ENCODE peak calls at places on chromosomes 11 and 22, in ten cellular contexts. J is IMR-90, O is ovary, K is endothelial cell, M is mucosa of descending colon, X is type B pancreatic cell, T is neural progenitor cell, F is fibroblast of lung, G is heart right ventricle, U is cardiac fibroblast. A is an unnamed sample.

GRCh38 chr11:78149646-78150045 is 10.2 kb upstream of the ALG8 start:
- DNase-seq in F (peak; percentile 54), J (peak; percentile 87), X (no peak), O (peak; percentile 56), M (no peak), T (no peak), K (no peak), G (no peak), U (peak; percentile 88), A (peak; percentile 28)

GRCh38 chr11:70876685-70877084 is 375.7 kb downstream of the SHANK2 start:
- DNase-seq in K (no peak), J (no peak), T (no peak), O (no peak), U (no peak), X (no peak), F (no peak), M (no peak), G (no peak), A (no peak)

GRCh38 chr11:66228521-66228920 is 39.9 kb upstream of the RAB1B start:
- DNase-seq in F (no peak), K (no peak), O (no peak), T (no peak), G (no peak), J (no peak), X (no peak), M (no peak), U (no peak), A (no peak)

GRCh38 chr11:45319077-45319476 is 32.9 kb upstream of the SYT13 start:
- DNase-seq in J (no peak), F (no peak), T (no peak), M (no peak), K (no peak), X (no peak), G (no peak), O (no peak), U (no peak), A (no peak)

GRCh38 chr11:62544521-62545436 is 1.8 kb downstream of the AHNAK start:
- DNase-seq in M (peak; percentile 76), O (no peak), G (peak; percentile 68), X (no peak), F (peak; percentile 15), J (no peak), U (peak; percentile 45), K (no peak), T (peak; percentile 39), A (no peak)

GRCh38 chr22:49211176-49211575 is 616.5 kb downstream of the BRD1 start:
- DNase-seq in G (no peak), J (no peak), K (no peak), M (no peak), T (no peak), X (peak; percentile 18), U (no peak), O (no peak), F (no peak), A (no peak)

GRCh38 chr11:134529212-134530096 is 117.4 kb upstream of the B3GAT1 start:
- DNase-seq in M (no peak), G (peak; percentile 2), U (no peak), F (no peak), X (peak; percentile 52), J (no peak), T (no peak), K (no peak), O (no peak), A (no peak)

GRCh38 chr11:134905513-134905912 is 493.5 kb upstream of the B3GAT1 start:
- DNase-seq in M (no peak), T (no peak), X (no peak), F (no peak), G (peak; percentile 42), O (no peak), U (no peak), J (no peak), K (no peak), A (no peak)

GRCh38 chr22:42190274-42190673 is 59.7 kb upstream of the CYP2D6 start:
- DNase-seq in G (no peak), U (peak; percentile 34), M (no peak), J (no peak), F (peak; percentile 30), X (no peak), K (no peak), O (no peak), T (no peak), A (no peak)

GRCh38 chr22:23192133-23192532 is 11.8 kb downstream of the BCR start:
- DNase-seq in J (no peak), U (no peak), T (no peak), O (no peak), M (no peak), F (no peak), X (no peak), K (no peak), G (no peak), A (no peak)

GRCh38 chr11:75773595-75774353 is 5.2 kb downstream of the DGAT2 start:
- DNase-seq in G (no peak), M (peak; percentile 15), F (no peak), O (no peak), K (no peak), T (no peak), J (no peak), U (no peak), X (no peak), A (no peak)

GRCh38 chr11:76203131-76203925 is 3.0 kb downstream of the WNT11 start:
- DNase-seq in U (no peak), X (no peak), K (no peak), F (no peak), T (no peak), O (no peak), J (no peak), G (no peak), M (no peak), A (no peak)

GRCh38 chr11:83070044-83070877 is 1.4 kb downstream of the RAB30 start:
- DNase-seq in J (peak; percentile 60), X (no peak), F (peak; percentile 85), T (peak; percentile 44), K (no peak), O (no peak), M (no peak), U (peak; percentile 75), G (no peak), A (peak; percentile 41)

GRCh38 chr11:114343020-114343419 is 46.8 kb downstream of the NNMT start:
- DNase-seq in M (no peak), F (no peak), G (no peak), T (no peak), U (no peak), O (no peak), X (no peak), K (no peak), J (no peak), A (no peak)

GRCh38 chr11:1863352-1864215 is 10.7 kb downstream of the LSP1 start:
- DNase-seq in X (no peak), O (peak; percentile 86), T (peak; percentile 84), J (peak; percentile 86), K (peak; percentile 51), F (peak; percentile 89), G (peak; percentile 89), M (peak; percentile 74), U (peak; percentile 89), A (peak; percentile 54)

DNA sequence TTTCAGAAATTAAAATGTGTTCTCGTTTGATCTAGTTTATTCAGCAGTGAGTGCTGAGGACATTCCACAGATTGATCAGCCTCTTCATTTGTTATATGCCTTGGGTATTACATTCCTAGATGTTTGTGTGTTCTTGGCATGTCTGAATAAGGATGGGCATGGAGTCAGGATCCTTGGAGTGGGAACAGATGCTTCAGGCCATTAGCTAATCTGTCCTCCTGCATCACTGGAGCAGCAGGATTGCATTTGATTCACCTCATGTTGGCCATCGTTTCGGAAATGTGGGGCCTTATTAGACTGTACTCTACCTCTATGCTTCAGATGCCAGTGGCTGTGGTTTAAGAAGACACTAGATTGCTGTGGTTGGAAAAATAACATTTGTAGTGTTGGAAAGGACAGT is 190.6 kb downstream of the FAT3 start:
- DNase-seq in T (no peak), O (no peak), F (peak; percentile 17), G (no peak), M (no peak), X (no peak), K (no peak), J (no peak), U (no peak), A (no peak)
- TF ChIP-seq CTCF in T (no peak), O (no peak), F (no peak), G (no peak), M (no peak), X (no peak), K (no peak), J (no peak), U (no peak), A (no peak)

GRCh38 chr11:94997437-94997836 is 23.9 kb downstream of the KDM4D start:
- DNase-seq in M (no peak), G (no peak), J (no peak), K (no peak), T (no peak), F (no peak), X (no peak), U (no peak), O (no peak), A (no peak)
- TF ChIP-seq CTCF in M (no peak), G (no peak), J (no peak), K (peak; percentile 12), T (no peak), F (no peak), X (peak; percentile 41), U (peak; percentile 22), O (no peak), A (peak; percentile 8)

GRCh38 chr22:33099593-33099992 is 41.4 kb upstream of the SYN3 start:
- DNase-seq in T (no peak), J (no peak), G (no peak), U (no peak), O (no peak), F (no peak), M (no peak), X (no peak), K (no peak), A (no peak)

GRCh38 chr22:33101550-33101949 is 43.4 kb upstream of the SYN3 start:
- DNase-seq in U (no peak), F (no peak), O (no peak), T (no peak), G (no peak), K (no peak), X (no peak), M (no peak), J (no peak), A (no peak)

GRCh38 chr22:33090836-33091235 is 32.7 kb upstream of the SYN3 start:
- DNase-seq in X (no peak), G (no peak), F (no peak), O (no peak), J (no peak), K (no peak), T (no peak), U (no peak), M (no peak), A (no peak)

DNA sequence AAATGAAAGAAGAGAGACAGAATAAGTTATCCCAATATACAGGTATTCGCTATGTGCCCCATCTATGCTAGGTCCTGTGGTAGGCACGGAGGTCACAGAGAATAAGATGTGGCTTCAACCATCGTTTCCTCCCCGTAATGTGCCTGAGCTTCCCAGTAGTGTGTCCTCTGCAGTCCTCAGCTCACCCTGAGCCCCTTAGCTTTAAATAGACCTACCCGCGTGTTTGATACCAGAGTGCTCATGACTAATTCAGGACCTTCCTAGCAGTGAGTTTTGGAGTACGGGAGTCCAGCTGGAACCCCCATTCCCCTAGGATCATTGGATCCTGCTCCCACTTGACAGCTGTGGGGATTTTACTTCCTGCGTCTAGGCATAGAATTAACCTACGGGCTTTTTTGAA is 37.5 kb upstream of the SYN3 start:
- DNase-seq in J (no peak), O (no peak), G (no peak), M (no peak), X (no peak), F (no peak), U (no peak), T (no peak), K (no peak), A (no peak)
- TF ChIP-seq CTCF in J (no peak), O (no peak), G (no peak), M (no peak), X (no peak), F (no peak), U (no peak), T (no peak), K (no peak), A (no peak)

GRCh38 chr11:69718147-69718546 is 14.3 kb upstream of the FGF19 start:
- DNase-seq in X (no peak), T (peak; percentile 94), K (peak; percentile 79), J (peak; percentile 23), F (no peak), M (no peak), U (peak; percentile 32), O (no peak), G (peak; percentile 52), A (no peak)
- TF ChIP-seq CTCF in X (peak; percentile 82), T (peak; percentile 85), K (peak; percentile 76), J (peak; percentile 65), F (peak; percentile 35), M (no peak), U (peak; percentile 64), O (no peak), G (peak; percentile 59), A (peak; percentile 59)

A was measured in AG09309.